ENCODE peak calls at places on chromosome 12, in four cellular contexts. One of them, this sample, is unnamed.

GRCh38 chr12:11711675-11712327 is 62.3 kb downstream of the ETV6 start:
- DNase-seq in K562: no peak
- DNase-seq in HepG2: peak
- DNase-seq in A549: no peak
- DNase-seq in this sample: peak

GRCh38 chr12:47942327-47943230 is 20.8 kb upstream of the TMEM106C start:
- DNase-seq in K562: peak
- DNase-seq in A549: no peak
- DNase-seq in HepG2: peak
- DNase-seq in this sample: no peak

GRCh38 chr12:78118036-78118435 is 287.3 kb downstream of the NAV3 start:
- DNase-seq in A549: no peak
- DNase-seq in HepG2: no peak
- DNase-seq in K562: no peak
- DNase-seq in this sample: no peak

GRCh38 chr12:98595152-98595988 is 1.9 kb downstream of the SLC25A3 start:
- DNase-seq in HepG2: peak
- DNase-seq in K562: no peak
- DNase-seq in A549: peak
- DNase-seq in this sample: peak

GRCh38 chr12:65695077-65695865 is 129.0 kb upstream of the HMGA2 start:
- DNase-seq in K562: no peak
- DNase-seq in A549: peak
- DNase-seq in HepG2: peak
- DNase-seq in this sample: peak

GRCh38 chr12:98618952-98619351 is 25.5 kb downstream of the SLC25A3 start:
- DNase-seq in HepG2: no peak
- DNase-seq in K562: no peak
- DNase-seq in A549: no peak
- DNase-seq in this sample: peak

GRCh38 chr12:89796798-89797382 is 88.3 kb upstream of the ATP2B1 start:
- DNase-seq in HepG2: no peak
- DNase-seq in A549: no peak
- DNase-seq in K562: peak
- DNase-seq in this sample: no peak

GRCh38 chr12:54019111-54019811 is 9.0 kb upstream of the HOXC6 start:
- DNase-seq in A549: no peak
- DNase-seq in K562: peak
- DNase-seq in HepG2: no peak
- DNase-seq in this sample: no peak

GRCh38 chr12:122078141-122079037 is at the start of gene MLXIP:
- DNase-seq in HepG2: peak
- DNase-seq in A549: peak
- DNase-seq in K562: peak
- DNase-seq in this sample: peak
- TF ChIP-seq USF2 in HepG2: no peak
- TF ChIP-seq USF2 in A549: peak
- TF ChIP-seq USF2 in K562: peak
- TF ChIP-seq USF2 in this sample: peak

GRCh38 chr12:79689477-79690155 is 1.1 kb downstream of the PAWR start:
- DNase-seq in K562: no peak
- DNase-seq in HepG2: peak
- DNase-seq in A549: peak
- DNase-seq in this sample: peak
- TF ChIP-seq CTCF in K562: no peak
- TF ChIP-seq CTCF in HepG2: no peak
- TF ChIP-seq CTCF in A549: no peak
- TF ChIP-seq CTCF in this sample: no peak

GRCh38 chr12:96020314-96021003 is 14.9 kb downstream of the LTA4H start:
- DNase-seq in HepG2: no peak
- DNase-seq in K562: no peak
- DNase-seq in A549: no peak
- DNase-seq in this sample: no peak

GRCh38 chr12:96014932-96015599 is 18.9 kb upstream of the HAL start:
- DNase-seq in A549: no peak
- DNase-seq in K562: no peak
- DNase-seq in HepG2: no peak
- DNase-seq in this sample: peak

GRCh38 chr12:96015672-96016071 is 19.5 kb upstream of the HAL start:
- DNase-seq in A549: peak
- DNase-seq in HepG2: no peak
- DNase-seq in K562: no peak
- DNase-seq in this sample: peak
- TF ChIP-seq MAZ in A549: no peak
- TF ChIP-seq MAZ in HepG2: no peak
- TF ChIP-seq MAZ in K562: no peak
- TF ChIP-seq MAZ in this sample: no peak

GRCh38 chr12:57609091-57609780 is 2.0 kb upstream of the ARHGEF25 start:
- DNase-seq in K562: peak
- DNase-seq in A549: no peak
- DNase-seq in HepG2: no peak
- DNase-seq in this sample: no peak
- TF ChIP-seq USF2 in K562: no peak
- TF ChIP-seq USF2 in A549: no peak
- TF ChIP-seq USF2 in HepG2: no peak
- TF ChIP-seq USF2 in this sample: no peak

GRCh38 chr12:49230176-49230575 is 34.7 kb upstream of the TUBA1C start:
- DNase-seq in K562: no peak
- DNase-seq in A549: no peak
- DNase-seq in HepG2: no peak
- DNase-seq in this sample: no peak

GRCh38 chr12:49231881-49232650 is 32.8 kb upstream of the TUBA1C start:
- DNase-seq in A549: no peak
- DNase-seq in K562: no peak
- DNase-seq in HepG2: no peak
- DNase-seq in this sample: no peak

GRCh38 chr12:49233842-49234526 is 30.9 kb upstream of the TUBA1C start:
- DNase-seq in K562: peak
- DNase-seq in HepG2: no peak
- DNase-seq in A549: no peak
- DNase-seq in this sample: no peak

GRCh38 chr12:49230810-49231209 is 34.1 kb upstream of the TUBA1C start:
- DNase-seq in K562: no peak
- DNase-seq in A549: no peak
- DNase-seq in HepG2: no peak
- DNase-seq in this sample: no peak

GRCh38 chr12:49232940-49233841 is 31.7 kb upstream of the TUBA1C start:
- DNase-seq in A549: no peak
- DNase-seq in HepG2: peak
- DNase-seq in K562: peak
- DNase-seq in this sample: peak
- TF ChIP-seq CTCF in A549: no peak
- TF ChIP-seq CTCF in HepG2: peak
- TF ChIP-seq CTCF in K562: peak
- TF ChIP-seq CTCF in this sample: peak

DNA sequence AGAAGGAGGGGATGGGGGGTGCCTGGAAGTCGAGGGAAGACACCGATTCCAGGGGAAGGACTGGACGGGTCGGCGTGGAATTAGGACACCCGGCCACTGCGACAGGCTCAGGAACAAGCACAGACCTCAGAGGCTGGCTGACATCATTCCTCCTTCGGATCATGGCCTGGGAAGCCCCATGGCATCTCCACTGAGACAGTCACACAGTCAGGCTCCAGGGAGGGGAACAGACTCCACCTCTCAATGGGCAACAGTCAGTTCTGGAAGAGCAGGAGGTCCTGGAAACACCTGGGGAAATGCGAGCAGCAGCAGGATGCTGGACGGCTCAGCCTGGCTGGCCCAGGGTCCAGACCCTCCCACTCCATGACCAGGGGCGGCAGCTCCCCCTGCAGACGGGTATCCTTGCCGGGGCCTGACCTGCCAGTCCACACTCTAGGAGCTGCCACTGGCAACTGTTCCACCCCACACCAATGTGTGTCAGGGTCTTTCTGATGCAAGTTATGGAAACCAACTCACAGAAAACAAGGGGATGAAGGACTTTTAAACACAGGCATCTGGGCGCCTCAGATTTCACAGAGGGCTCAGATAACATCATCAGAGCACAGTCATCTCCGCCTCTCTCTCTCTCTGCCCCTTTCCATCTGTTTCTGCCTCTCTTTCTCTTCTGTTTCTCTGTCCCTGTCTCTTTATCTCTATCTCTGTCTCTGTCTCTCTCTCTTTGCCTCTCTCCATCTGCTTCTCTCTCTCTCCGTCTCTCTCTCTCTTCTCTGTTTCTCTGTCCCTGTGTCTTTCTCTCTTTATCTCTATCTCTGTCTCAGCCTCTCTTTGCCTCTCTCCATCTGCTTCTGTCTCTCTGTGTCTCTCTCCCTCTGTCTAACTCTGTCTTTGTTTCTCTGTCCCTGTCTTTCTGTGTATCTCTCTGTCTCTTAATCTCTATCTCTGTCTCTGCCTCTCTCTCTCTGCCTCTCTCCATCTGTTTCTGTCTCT is 67.6 kb upstream of the FBRSL1 start:
- DNase-seq in K562: no peak
- DNase-seq in HepG2: no peak
- DNase-seq in A549: no peak
- DNase-seq in this sample: peak
- TF ChIP-seq MAZ in K562: no peak
- TF ChIP-seq MAZ in HepG2: no peak
- TF ChIP-seq MAZ in A549: no peak
- TF ChIP-seq MAZ in this sample: no peak

GRCh38 chr12:42541965-42542364 is 47.6 kb downstream of the PRICKLE1 start:
- DNase-seq in HepG2: no peak
- DNase-seq in A549: no peak
- DNase-seq in K562: no peak
- DNase-seq in this sample: no peak
- TF ChIP-seq USF2 in HepG2: no peak
- TF ChIP-seq USF2 in A549: no peak
- TF ChIP-seq USF2 in K562: no peak
- TF ChIP-seq USF2 in this sample: no peak

This sample was measured in IMR-90.